ENCODE peak calls at places on chromosomes 13 and 19, in five cellular contexts. One of them, this sample, is unnamed.

GRCh38 chr19:49475995-49476880 is 2.2 kb downstream of the FLT3LG start:
- DNase-seq in effector memory CD4-positive, alpha-beta T cell: peak
- DNase-seq in HTR-8/SVneo: no peak
- DNase-seq in WTC11: peak
- DNase-seq in T-helper 1 cell: peak
- DNase-seq in this sample: no peak

GRCh38 chr19:14005381-14006084 is 587 bp downstream of the RFX1 start:
- DNase-seq in effector memory CD4-positive, alpha-beta T cell: peak
- DNase-seq in HTR-8/SVneo: peak
- DNase-seq in WTC11: peak
- DNase-seq in T-helper 1 cell: peak
- DNase-seq in this sample: peak

GRCh38 chr13:42487221-42487620 is 86.7 kb upstream of the TNFSF11 start:
- DNase-seq in effector memory CD4-positive, alpha-beta T cell: no peak
- DNase-seq in HTR-8/SVneo: no peak
- DNase-seq in WTC11: no peak
- DNase-seq in T-helper 1 cell: no peak
- DNase-seq in this sample: no peak

GRCh38 chr19:49910179-49910578 is 13.5 kb upstream of the IL4I1 start:
- DNase-seq in effector memory CD4-positive, alpha-beta T cell: no peak
- DNase-seq in HTR-8/SVneo: no peak
- DNase-seq in WTC11: no peak
- DNase-seq in T-helper 1 cell: no peak
- DNase-seq in this sample: no peak

GRCh38 chr19:2469102-2469914 is 6.6 kb upstream of the GADD45B start:
- DNase-seq in effector memory CD4-positive, alpha-beta T cell: no peak
- DNase-seq in HTR-8/SVneo: peak
- DNase-seq in WTC11: no peak
- DNase-seq in T-helper 1 cell: no peak
- DNase-seq in this sample: no peak

GRCh38 chr13:106534844-106535551 is 464 bp downstream of the EFNB2 start:
- DNase-seq in effector memory CD4-positive, alpha-beta T cell: no peak
- DNase-seq in HTR-8/SVneo: no peak
- DNase-seq in WTC11: peak
- DNase-seq in T-helper 1 cell: peak
- DNase-seq in this sample: peak

GRCh38 chr13:102402292-102402691 is 444 bp upstream of the FGF14 start:
- DNase-seq in effector memory CD4-positive, alpha-beta T cell: no peak
- DNase-seq in HTR-8/SVneo: no peak
- DNase-seq in WTC11: peak
- DNase-seq in T-helper 1 cell: peak
- DNase-seq in this sample: no peak

GRCh38 chr19:16589917-16590316 is 17.7 kb upstream of the SLC35E1 start:
- DNase-seq in effector memory CD4-positive, alpha-beta T cell: no peak
- DNase-seq in HTR-8/SVneo: no peak
- DNase-seq in WTC11: no peak
- DNase-seq in T-helper 1 cell: no peak
- DNase-seq in this sample: no peak

GRCh38 chr13:88601949-88602348 is 930.8 kb downstream of the SLITRK5 start:
- DNase-seq in effector memory CD4-positive, alpha-beta T cell: no peak
- DNase-seq in HTR-8/SVneo: no peak
- DNase-seq in WTC11: no peak
- DNase-seq in T-helper 1 cell: no peak
- DNase-seq in this sample: no peak

GRCh38 chr19:7865262-7865911 is 8.8 kb downstream of the PRR36 start:
- DNase-seq in effector memory CD4-positive, alpha-beta T cell: no peak
- DNase-seq in HTR-8/SVneo: no peak
- DNase-seq in WTC11: no peak
- DNase-seq in T-helper 1 cell: no peak
- DNase-seq in this sample: no peak

GRCh38 chr13:53112522-53112921 is 83.9 kb downstream of the OLFM4 start:
- DNase-seq in effector memory CD4-positive, alpha-beta T cell: no peak
- DNase-seq in HTR-8/SVneo: no peak
- DNase-seq in WTC11: no peak
- DNase-seq in T-helper 1 cell: no peak
- DNase-seq in this sample: no peak

GRCh38 chr13:41788552-41788951 is 172.4 kb downstream of the VWA8 start:
- DNase-seq in effector memory CD4-positive, alpha-beta T cell: no peak
- DNase-seq in HTR-8/SVneo: no peak
- DNase-seq in WTC11: no peak
- DNase-seq in T-helper 1 cell: no peak
- DNase-seq in this sample: no peak

GRCh38 chr19:46626441-46626840 is 1.6 kb upstream of the PTGIR start:
- DNase-seq in effector memory CD4-positive, alpha-beta T cell: no peak
- DNase-seq in HTR-8/SVneo: no peak
- DNase-seq in WTC11: no peak
- DNase-seq in T-helper 1 cell: no peak
- DNase-seq in this sample: no peak

GRCh38 chr19:43773725-43774102 is 7.1 kb downstream of the KCNN4 start:
- DNase-seq in effector memory CD4-positive, alpha-beta T cell: no peak
- DNase-seq in HTR-8/SVneo: no peak
- DNase-seq in WTC11: peak
- DNase-seq in T-helper 1 cell: no peak
- DNase-seq in this sample: no peak

GRCh38 chr19:13646758-13647157 is 117.6 kb upstream of the MRI1 start:
- DNase-seq in effector memory CD4-positive, alpha-beta T cell: no peak
- DNase-seq in HTR-8/SVneo: no peak
- DNase-seq in WTC11: no peak
- DNase-seq in T-helper 1 cell: no peak
- DNase-seq in this sample: no peak

GRCh38 chr13:70098669-70099068 is 9.0 kb upstream of the ATXN8OS start:
- DNase-seq in effector memory CD4-positive, alpha-beta T cell: no peak
- DNase-seq in HTR-8/SVneo: no peak
- DNase-seq in WTC11: no peak
- DNase-seq in T-helper 1 cell: no peak
- DNase-seq in this sample: no peak

GRCh38 chr13:113129921-113130750 is 7.5 kb downstream of the F10 start:
- DNase-seq in effector memory CD4-positive, alpha-beta T cell: no peak
- DNase-seq in HTR-8/SVneo: no peak
- DNase-seq in WTC11: no peak
- DNase-seq in T-helper 1 cell: no peak
- DNase-seq in this sample: no peak

GRCh38 chr19:9456018-9456689 is 20.8 kb upstream of the ZNF266 start:
- DNase-seq in effector memory CD4-positive, alpha-beta T cell: no peak
- DNase-seq in HTR-8/SVneo: no peak
- DNase-seq in WTC11: no peak
- DNase-seq in T-helper 1 cell: no peak
- DNase-seq in this sample: no peak

GRCh38 chr13:41780736-41781708 is 179.9 kb downstream of the VWA8 start:
- DNase-seq in effector memory CD4-positive, alpha-beta T cell: no peak
- DNase-seq in HTR-8/SVneo: no peak
- DNase-seq in WTC11: no peak
- DNase-seq in T-helper 1 cell: no peak
- DNase-seq in this sample: no peak

GRCh38 chr13:112079696-112080095 is 12.7 kb downstream of the SOX1 start:
- DNase-seq in effector memory CD4-positive, alpha-beta T cell: no peak
- DNase-seq in HTR-8/SVneo: no peak
- DNase-seq in WTC11: peak
- DNase-seq in T-helper 1 cell: no peak
- DNase-seq in this sample: no peak

GRCh38 chr13:79141082-79141481 is 265.0 kb downstream of the RBM26 start:
- DNase-seq in effector memory CD4-positive, alpha-beta T cell: no peak
- DNase-seq in HTR-8/SVneo: no peak
- DNase-seq in WTC11: no peak
- DNase-seq in T-helper 1 cell: no peak
- DNase-seq in this sample: no peak

GRCh38 chr13:114166381-114167131 is 12.5 kb upstream of the CFAP97D2 start:
- DNase-seq in effector memory CD4-positive, alpha-beta T cell: no peak
- DNase-seq in HTR-8/SVneo: no peak
- DNase-seq in WTC11: no peak
- DNase-seq in T-helper 1 cell: no peak
- DNase-seq in this sample: no peak